ENCODE peak calls at places on chromosomes 6 and 20, in five cellular contexts. I, Q, Y, S and X are unnamed samples.

GRCh38 chr6:16533721-16534136 is 227.5 kb downstream of the ATXN1 start:
- DNase-seq in S (peak; percentile 16), Y (no peak), I (no peak), Q (no peak), X (no peak)

GRCh38 chr6:54801669-54802068 is 44.9 kb upstream of the FAM83B start:
- DNase-seq in Q (no peak), I (no peak), Y (no peak), S (peak; percentile 81), X (no peak)

GRCh38 chr6:32393660-32394420 is 13.1 kb downstream of the BTNL2 start:
- DNase-seq in I (peak; percentile 6), Y (no peak), S (no peak), Q (no peak), X (no peak)

GRCh38 chr20:2729251-2729713 is 36.7 kb downstream of the EBF4 start:
- DNase-seq in I (no peak), Y (no peak), S (no peak), Q (no peak), X (no peak)

GRCh38 chr6:161010418-161010817 is 18.8 kb downstream of the MAP3K4 start:
- DNase-seq in Y (no peak), Q (no peak), S (peak; percentile 64), I (no peak), X (no peak)

GRCh38 chr6:136503303-136503702 is 46.9 kb downstream of the MAP7 start:
- DNase-seq in S (no peak), I (no peak), Y (no peak), Q (no peak), X (no peak)

GRCh38 chr6:84150680-84151079 is 76.8 kb downstream of the CEP162 start:
- DNase-seq in I (no peak), Q (no peak), S (peak; percentile 78), Y (no peak), X (no peak)

GRCh38 chr6:111757342-111757741 is 115.9 kb downstream of the FYN start:
- DNase-seq in S (peak; percentile 59), I (no peak), Y (no peak), Q (no peak), X (no peak)

GRCh38 chr20:57782631-57783041 is 72.8 kb upstream of the PMEPA1 start:
- DNase-seq in S (no peak), Q (no peak), Y (no peak), I (no peak), X (peak; percentile 66)